ENCODE peak calls at places on chromosomes 5 and 9, in ten cellular contexts. One of them, this sample, is unnamed.
A peak's percentile ranks its signal among the peaks of the same experiment; 100 is the strongest.

GRCh38 chr5:123670981-123671557 is 159.1 kb downstream of the CSNK1G3 start:
- DNase-seq in glomerular endothelial cell: peak; percentile 27
- DNase-seq in NCI-H1092 treated with DMSO at 0.1 percent for 48 hours: peak; percentile 53
- DNase-seq in NCI-H1105 treated with DMSO at 0.1 percent for 48 hours: peak; percentile 32
- DNase-seq in fibroblast of pulmonary artery: peak; percentile 65
- DNase-seq in SK-MEL-5: peak; percentile 69
- DNase-seq in HTR-8/SVneo: peak; percentile 23
- DNase-seq in NCI-H2081: peak; percentile 53
- DNase-seq in neuronal stem cell: peak; percentile 51
- DNase-seq in choroid plexus epithelial cell: peak; percentile 67
- DNase-seq in this sample: peak; percentile 63

GRCh38 chr5:175321927-175322532 is 122.0 kb downstream of the DRD1 start:
- DNase-seq in NCI-H1092 treated with DMSO at 0.1 percent for 48 hours: no peak
- DNase-seq in neuronal stem cell: peak; percentile 79
- DNase-seq in NCI-H2081: no peak
- DNase-seq in HTR-8/SVneo: no peak
- DNase-seq in choroid plexus epithelial cell: no peak
- DNase-seq in glomerular endothelial cell: no peak
- DNase-seq in SK-MEL-5: peak; percentile 7
- DNase-seq in NCI-H1105 treated with DMSO at 0.1 percent for 48 hours: no peak
- DNase-seq in fibroblast of pulmonary artery: peak; percentile 7
- DNase-seq in this sample: peak; percentile 79

GRCh38 chr9:126664893-126665695 is 51.4 kb downstream of the LMX1B start:
- DNase-seq in SK-MEL-5: no peak
- DNase-seq in NCI-H2081: no peak
- DNase-seq in choroid plexus epithelial cell: no peak
- DNase-seq in fibroblast of pulmonary artery: no peak
- DNase-seq in NCI-H1092 treated with DMSO at 0.1 percent for 48 hours: no peak
- DNase-seq in glomerular endothelial cell: no peak
- DNase-seq in HTR-8/SVneo: no peak
- DNase-seq in neuronal stem cell: peak; percentile 65
- DNase-seq in NCI-H1105 treated with DMSO at 0.1 percent for 48 hours: no peak
- DNase-seq in this sample: no peak

GRCh38 chr9:1267581-1267980 is 217.4 kb downstream of the DMRT2 start:
- DNase-seq in fibroblast of pulmonary artery: no peak
- DNase-seq in NCI-H1105 treated with DMSO at 0.1 percent for 48 hours: peak; percentile 27
- DNase-seq in neuronal stem cell: no peak
- DNase-seq in SK-MEL-5: no peak
- DNase-seq in choroid plexus epithelial cell: no peak
- DNase-seq in HTR-8/SVneo: no peak
- DNase-seq in NCI-H1092 treated with DMSO at 0.1 percent for 48 hours: no peak
- DNase-seq in NCI-H2081: no peak
- DNase-seq in glomerular endothelial cell: no peak
- DNase-seq in this sample: no peak

GRCh38 chr9:83385317-83385716 is 152.9 kb downstream of the FRMD3 start:
- DNase-seq in SK-MEL-5: no peak
- DNase-seq in neuronal stem cell: no peak
- DNase-seq in choroid plexus epithelial cell: no peak
- DNase-seq in NCI-H1105 treated with DMSO at 0.1 percent for 48 hours: no peak
- DNase-seq in fibroblast of pulmonary artery: no peak
- DNase-seq in NCI-H2081: no peak
- DNase-seq in HTR-8/SVneo: no peak
- DNase-seq in NCI-H1092 treated with DMSO at 0.1 percent for 48 hours: no peak
- DNase-seq in glomerular endothelial cell: no peak
- DNase-seq in this sample: no peak

GRCh38 chr5:158839638-158840037 is 260.1 kb downstream of the EBF1 start:
- DNase-seq in fibroblast of pulmonary artery: no peak
- DNase-seq in NCI-H2081: no peak
- DNase-seq in SK-MEL-5: no peak
- DNase-seq in NCI-H1092 treated with DMSO at 0.1 percent for 48 hours: no peak
- DNase-seq in NCI-H1105 treated with DMSO at 0.1 percent for 48 hours: no peak
- DNase-seq in HTR-8/SVneo: no peak
- DNase-seq in choroid plexus epithelial cell: no peak
- DNase-seq in neuronal stem cell: no peak
- DNase-seq in glomerular endothelial cell: no peak
- DNase-seq in this sample: no peak

GRCh38 chr9:130144703-130145102 is 27.5 kb upstream of the NCS1 start:
- DNase-seq in fibroblast of pulmonary artery: no peak
- DNase-seq in NCI-H2081: no peak
- DNase-seq in NCI-H1092 treated with DMSO at 0.1 percent for 48 hours: no peak
- DNase-seq in HTR-8/SVneo: no peak
- DNase-seq in NCI-H1105 treated with DMSO at 0.1 percent for 48 hours: no peak
- DNase-seq in SK-MEL-5: no peak
- DNase-seq in glomerular endothelial cell: no peak
- DNase-seq in neuronal stem cell: no peak
- DNase-seq in choroid plexus epithelial cell: no peak
- DNase-seq in this sample: no peak

GRCh38 chr5:40680741-40681350 is 1.1 kb downstream of the PTGER4 start:
- DNase-seq in glomerular endothelial cell: no peak
- DNase-seq in NCI-H1092 treated with DMSO at 0.1 percent for 48 hours: no peak
- DNase-seq in HTR-8/SVneo: no peak
- DNase-seq in fibroblast of pulmonary artery: no peak
- DNase-seq in SK-MEL-5: no peak
- DNase-seq in NCI-H2081: no peak
- DNase-seq in choroid plexus epithelial cell: peak; percentile 54
- DNase-seq in NCI-H1105 treated with DMSO at 0.1 percent for 48 hours: no peak
- DNase-seq in neuronal stem cell: no peak
- DNase-seq in this sample: peak; percentile 28

GRCh38 chr5:157828031-157828948 is 30.7 kb downstream of the CLINT1 start:
- DNase-seq in glomerular endothelial cell: no peak
- DNase-seq in choroid plexus epithelial cell: peak; percentile 17
- DNase-seq in NCI-H2081: no peak
- DNase-seq in HTR-8/SVneo: no peak
- DNase-seq in NCI-H1105 treated with DMSO at 0.1 percent for 48 hours: no peak
- DNase-seq in SK-MEL-5: peak; percentile 46
- DNase-seq in neuronal stem cell: no peak
- DNase-seq in fibroblast of pulmonary artery: peak; percentile 25
- DNase-seq in NCI-H1092 treated with DMSO at 0.1 percent for 48 hours: no peak
- DNase-seq in this sample: no peak

GRCh38 chr5:61313960-61314681 is 17.9 kb upstream of the ZSWIM6 start:
- DNase-seq in SK-MEL-5: peak; percentile 20
- DNase-seq in NCI-H1092 treated with DMSO at 0.1 percent for 48 hours: no peak
- DNase-seq in HTR-8/SVneo: peak; percentile 74
- DNase-seq in neuronal stem cell: no peak
- DNase-seq in NCI-H2081: no peak
- DNase-seq in glomerular endothelial cell: no peak
- DNase-seq in choroid plexus epithelial cell: peak; percentile 92
- DNase-seq in fibroblast of pulmonary artery: peak; percentile 90
- DNase-seq in NCI-H1105 treated with DMSO at 0.1 percent for 48 hours: no peak
- DNase-seq in this sample: peak; percentile 81

GRCh38 chr5:171630047-171630669 is 155.5 kb upstream of the SMIM23 start:
- DNase-seq in NCI-H1092 treated with DMSO at 0.1 percent for 48 hours: peak; percentile 28
- DNase-seq in NCI-H2081: peak; percentile 31
- DNase-seq in choroid plexus epithelial cell: peak; percentile 65
- DNase-seq in glomerular endothelial cell: no peak
- DNase-seq in fibroblast of pulmonary artery: peak; percentile 46
- DNase-seq in SK-MEL-5: peak; percentile 59
- DNase-seq in HTR-8/SVneo: peak; percentile 80
- DNase-seq in NCI-H1105 treated with DMSO at 0.1 percent for 48 hours: peak; percentile 2
- DNase-seq in neuronal stem cell: peak; percentile 63
- DNase-seq in this sample: peak; percentile 78

GRCh38 chr9:80492221-80492620 is 920.5 kb downstream of the TLE4 start:
- DNase-seq in choroid plexus epithelial cell: peak; percentile 75
- DNase-seq in SK-MEL-5: no peak
- DNase-seq in glomerular endothelial cell: no peak
- DNase-seq in NCI-H1092 treated with DMSO at 0.1 percent for 48 hours: no peak
- DNase-seq in NCI-H2081: no peak
- DNase-seq in HTR-8/SVneo: no peak
- DNase-seq in fibroblast of pulmonary artery: peak; percentile 9
- DNase-seq in NCI-H1105 treated with DMSO at 0.1 percent for 48 hours: peak; percentile 10
- DNase-seq in neuronal stem cell: no peak
- DNase-seq in this sample: peak; percentile 78

GRCh38 chr9:134670042-134670525 is 28.5 kb downstream of the COL5A1 start:
- DNase-seq in choroid plexus epithelial cell: peak; percentile 95
- DNase-seq in HTR-8/SVneo: peak; percentile 60
- DNase-seq in neuronal stem cell: no peak
- DNase-seq in SK-MEL-5: no peak
- DNase-seq in fibroblast of pulmonary artery: peak; percentile 76
- DNase-seq in NCI-H1092 treated with DMSO at 0.1 percent for 48 hours: no peak
- DNase-seq in glomerular endothelial cell: no peak
- DNase-seq in NCI-H2081: no peak
- DNase-seq in NCI-H1105 treated with DMSO at 0.1 percent for 48 hours: no peak
- DNase-seq in this sample: peak; percentile 83

GRCh38 chr9:37486616-37487544 is 1.1 kb downstream of the POLR1E start:
- DNase-seq in SK-MEL-5: no peak
- DNase-seq in HTR-8/SVneo: no peak
- DNase-seq in neuronal stem cell: no peak
- DNase-seq in NCI-H1105 treated with DMSO at 0.1 percent for 48 hours: no peak
- DNase-seq in NCI-H2081: no peak
- DNase-seq in glomerular endothelial cell: no peak
- DNase-seq in fibroblast of pulmonary artery: peak; percentile 95
- DNase-seq in choroid plexus epithelial cell: peak; percentile 94
- DNase-seq in NCI-H1092 treated with DMSO at 0.1 percent for 48 hours: no peak
- DNase-seq in this sample: peak; percentile 98

GRCh38 chr9:131019387-131020239 is 10.6 kb downstream of the LAMC3 start:
- DNase-seq in NCI-H2081: peak; percentile 19
- DNase-seq in glomerular endothelial cell: no peak
- DNase-seq in choroid plexus epithelial cell: no peak
- DNase-seq in NCI-H1105 treated with DMSO at 0.1 percent for 48 hours: no peak
- DNase-seq in neuronal stem cell: no peak
- DNase-seq in HTR-8/SVneo: no peak
- DNase-seq in fibroblast of pulmonary artery: no peak
- DNase-seq in SK-MEL-5: no peak
- DNase-seq in NCI-H1092 treated with DMSO at 0.1 percent for 48 hours: no peak
- DNase-seq in this sample: no peak

GRCh38 chr9:38227061-38227540 is 158.1 kb upstream of the SHB start:
- DNase-seq in glomerular endothelial cell: peak; percentile 2
- DNase-seq in neuronal stem cell: no peak
- DNase-seq in NCI-H2081: peak; percentile 34
- DNase-seq in HTR-8/SVneo: peak; percentile 81
- DNase-seq in SK-MEL-5: peak; percentile 11
- DNase-seq in NCI-H1105 treated with DMSO at 0.1 percent for 48 hours: peak; percentile 91
- DNase-seq in NCI-H1092 treated with DMSO at 0.1 percent for 48 hours: peak; percentile 98
- DNase-seq in fibroblast of pulmonary artery: peak; percentile 76
- DNase-seq in choroid plexus epithelial cell: peak; percentile 97
- DNase-seq in this sample: peak; percentile 87

GRCh38 chr5:78649220-78649700 is 688 bp upstream of the LHFPL2 start:
- DNase-seq in NCI-H1092 treated with DMSO at 0.1 percent for 48 hours: no peak
- DNase-seq in NCI-H2081: no peak
- DNase-seq in NCI-H1105 treated with DMSO at 0.1 percent for 48 hours: no peak
- DNase-seq in fibroblast of pulmonary artery: no peak
- DNase-seq in glomerular endothelial cell: no peak
- DNase-seq in choroid plexus epithelial cell: no peak
- DNase-seq in HTR-8/SVneo: peak; percentile 23
- DNase-seq in neuronal stem cell: no peak
- DNase-seq in SK-MEL-5: peak; percentile 29
- DNase-seq in this sample: peak; percentile 54

GRCh38 chr5:1661831-1662558 is 137.6 kb downstream of the MRPL36 start:
- DNase-seq in NCI-H1092 treated with DMSO at 0.1 percent for 48 hours: no peak
- DNase-seq in fibroblast of pulmonary artery: no peak
- DNase-seq in glomerular endothelial cell: no peak
- DNase-seq in HTR-8/SVneo: no peak
- DNase-seq in neuronal stem cell: no peak
- DNase-seq in NCI-H1105 treated with DMSO at 0.1 percent for 48 hours: no peak
- DNase-seq in NCI-H2081: no peak
- DNase-seq in SK-MEL-5: no peak
- DNase-seq in choroid plexus epithelial cell: no peak
- DNase-seq in this sample: no peak

GRCh38 chr5:177093082-177093712 is 6.5 kb downstream of the FGFR4 start:
- DNase-seq in choroid plexus epithelial cell: no peak
- DNase-seq in NCI-H1092 treated with DMSO at 0.1 percent for 48 hours: no peak
- DNase-seq in SK-MEL-5: no peak
- DNase-seq in neuronal stem cell: no peak
- DNase-seq in glomerular endothelial cell: no peak
- DNase-seq in fibroblast of pulmonary artery: no peak
- DNase-seq in NCI-H1105 treated with DMSO at 0.1 percent for 48 hours: no peak
- DNase-seq in HTR-8/SVneo: no peak
- DNase-seq in NCI-H2081: no peak
- DNase-seq in this sample: no peak

This sample was measured in astrocyte of the hippocampus.